ENCODE peak calls at places on chromosomes 6 and 20, in eight cellular contexts. One of them, this sample, is unnamed. For H3K4me1, the result is how much of the 10 kb centered on the place peaks cover.

GRCh38 chr6:168950500-168951223 is 303.0 kb downstream of the THBS2 start:
- DNase-seq in mucosa of descending colon: no peak
- DNase-seq in psoas muscle: no peak
- DNase-seq in CD8-positive, alpha-beta T cell: no peak
- DNase-seq in esophagus squamous epithelium: no peak
- DNase-seq in PC-9: no peak
- DNase-seq in body of pancreas: no peak
- DNase-seq in neural progenitor cell: no peak
- DNase-seq in this sample: no peak

GRCh38 chr20:48170625-48171024 is 385.3 kb upstream of the SULF2 start:
- DNase-seq in esophagus squamous epithelium: no peak
- DNase-seq in mucosa of descending colon: no peak
- DNase-seq in PC-9: no peak
- DNase-seq in body of pancreas: no peak
- DNase-seq in CD8-positive, alpha-beta T cell: no peak
- DNase-seq in neural progenitor cell: no peak
- DNase-seq in psoas muscle: no peak
- DNase-seq in this sample: no peak

GRCh38 chr6:34182751-34183531 is 37.1 kb upstream of the GRM4 start:
- DNase-seq in body of pancreas: no peak
- DNase-seq in esophagus squamous epithelium: no peak
- DNase-seq in PC-9: no peak
- DNase-seq in CD8-positive, alpha-beta T cell: peak
- DNase-seq in mucosa of descending colon: peak
- DNase-seq in psoas muscle: no peak
- DNase-seq in neural progenitor cell: no peak
- DNase-seq in this sample: no peak

GRCh38 chr20:47152078-47152477 is 204.4 kb downstream of the ZMYND8 start:
- DNase-seq in neural progenitor cell: no peak
- DNase-seq in psoas muscle: no peak
- DNase-seq in mucosa of descending colon: no peak
- DNase-seq in esophagus squamous epithelium: no peak
- DNase-seq in CD8-positive, alpha-beta T cell: no peak
- DNase-seq in PC-9: no peak
- DNase-seq in body of pancreas: no peak
- DNase-seq in this sample: no peak

GRCh38 chr6:157410088-157410487 is 29.1 kb downstream of the ZDHHC14 start:
- DNase-seq in CD8-positive, alpha-beta T cell: no peak
- DNase-seq in PC-9: no peak
- DNase-seq in body of pancreas: no peak
- DNase-seq in esophagus squamous epithelium: no peak
- DNase-seq in psoas muscle: no peak
- DNase-seq in mucosa of descending colon: no peak
- DNase-seq in neural progenitor cell: no peak
- DNase-seq in this sample: no peak

GRCh38 chr6:130405549-130405948 is 39.7 kb downstream of the TMEM200A start:
- DNase-seq in esophagus squamous epithelium: no peak
- DNase-seq in PC-9: no peak
- DNase-seq in neural progenitor cell: no peak
- DNase-seq in body of pancreas: no peak
- DNase-seq in psoas muscle: no peak
- DNase-seq in CD8-positive, alpha-beta T cell: no peak
- DNase-seq in mucosa of descending colon: no peak
- DNase-seq in this sample: no peak

GRCh38 chr20:4837760-4838159 is 116.1 kb downstream of the PRND start:
- DNase-seq in esophagus squamous epithelium: no peak
- DNase-seq in PC-9: no peak
- DNase-seq in mucosa of descending colon: no peak
- DNase-seq in neural progenitor cell: no peak
- DNase-seq in body of pancreas: no peak
- DNase-seq in CD8-positive, alpha-beta T cell: no peak
- DNase-seq in psoas muscle: no peak
- DNase-seq in this sample: no peak

GRCh38 chr6:44662461-44663121 is 275.1 kb downstream of the CDC5L start:
- DNase-seq in neural progenitor cell: peak
- DNase-seq in body of pancreas: no peak
- DNase-seq in mucosa of descending colon: no peak
- DNase-seq in PC-9: peak
- DNase-seq in psoas muscle: no peak
- DNase-seq in esophagus squamous epithelium: no peak
- DNase-seq in CD8-positive, alpha-beta T cell: no peak
- DNase-seq in this sample: no peak

GRCh38 chr6:87789198-87789899 is 87.3 kb upstream of the AKIRIN2 start:
- DNase-seq in PC-9: peak
- DNase-seq in psoas muscle: no peak
- DNase-seq in esophagus squamous epithelium: no peak
- DNase-seq in body of pancreas: no peak
- DNase-seq in mucosa of descending colon: no peak
- DNase-seq in neural progenitor cell: no peak
- DNase-seq in CD8-positive, alpha-beta T cell: no peak
- DNase-seq in this sample: no peak

GRCh38 chr6:35552285-35552917 is 39.7 kb upstream of the TULP1 start:
- DNase-seq in neural progenitor cell: peak
- DNase-seq in mucosa of descending colon: peak
- DNase-seq in esophagus squamous epithelium: no peak
- DNase-seq in body of pancreas: peak
- DNase-seq in psoas muscle: no peak
- DNase-seq in PC-9: peak
- DNase-seq in CD8-positive, alpha-beta T cell: peak
- DNase-seq in this sample: peak

GRCh38 chr6:153032255-153032882 is 29.9 kb upstream of the MTRF1L start:
- DNase-seq in psoas muscle: no peak
- DNase-seq in body of pancreas: no peak
- DNase-seq in CD8-positive, alpha-beta T cell: no peak
- DNase-seq in neural progenitor cell: peak
- DNase-seq in mucosa of descending colon: no peak
- DNase-seq in PC-9: no peak
- DNase-seq in esophagus squamous epithelium: no peak
- DNase-seq in this sample: no peak

GRCh38 chr6:136226027-136226673 is 24.0 kb downstream of the MTFR2 start:
- DNase-seq in CD8-positive, alpha-beta T cell: peak
- DNase-seq in body of pancreas: peak
- DNase-seq in esophagus squamous epithelium: no peak
- DNase-seq in psoas muscle: peak
- DNase-seq in PC-9: peak
- DNase-seq in neural progenitor cell: peak
- DNase-seq in mucosa of descending colon: peak
- DNase-seq in this sample: peak

GRCh38 chr6:56370591-56371198 is 123.3 kb upstream of the COL21A1 start:
- DNase-seq in neural progenitor cell: no peak
- DNase-seq in CD8-positive, alpha-beta T cell: no peak
- DNase-seq in body of pancreas: peak
- DNase-seq in mucosa of descending colon: peak
- DNase-seq in esophagus squamous epithelium: no peak
- DNase-seq in PC-9: no peak
- DNase-seq in psoas muscle: no peak
- DNase-seq in this sample: peak

GRCh38 chr6:112043032-112044007 is 10.6 kb upstream of the CCN6 start:
- DNase-seq in neural progenitor cell: peak
- DNase-seq in psoas muscle: peak
- DNase-seq in esophagus squamous epithelium: peak
- DNase-seq in mucosa of descending colon: peak
- DNase-seq in PC-9: peak
- DNase-seq in body of pancreas: peak
- DNase-seq in CD8-positive, alpha-beta T cell: peak
- DNase-seq in this sample: peak

GRCh38 chr20:37235065-37235464 is 26.5 kb downstream of the GHRH start:
- DNase-seq in psoas muscle: no peak
- DNase-seq in CD8-positive, alpha-beta T cell: no peak
- DNase-seq in mucosa of descending colon: no peak
- DNase-seq in PC-9: no peak
- DNase-seq in esophagus squamous epithelium: no peak
- DNase-seq in neural progenitor cell: no peak
- DNase-seq in body of pancreas: no peak
- DNase-seq in this sample: peak

DNA sequence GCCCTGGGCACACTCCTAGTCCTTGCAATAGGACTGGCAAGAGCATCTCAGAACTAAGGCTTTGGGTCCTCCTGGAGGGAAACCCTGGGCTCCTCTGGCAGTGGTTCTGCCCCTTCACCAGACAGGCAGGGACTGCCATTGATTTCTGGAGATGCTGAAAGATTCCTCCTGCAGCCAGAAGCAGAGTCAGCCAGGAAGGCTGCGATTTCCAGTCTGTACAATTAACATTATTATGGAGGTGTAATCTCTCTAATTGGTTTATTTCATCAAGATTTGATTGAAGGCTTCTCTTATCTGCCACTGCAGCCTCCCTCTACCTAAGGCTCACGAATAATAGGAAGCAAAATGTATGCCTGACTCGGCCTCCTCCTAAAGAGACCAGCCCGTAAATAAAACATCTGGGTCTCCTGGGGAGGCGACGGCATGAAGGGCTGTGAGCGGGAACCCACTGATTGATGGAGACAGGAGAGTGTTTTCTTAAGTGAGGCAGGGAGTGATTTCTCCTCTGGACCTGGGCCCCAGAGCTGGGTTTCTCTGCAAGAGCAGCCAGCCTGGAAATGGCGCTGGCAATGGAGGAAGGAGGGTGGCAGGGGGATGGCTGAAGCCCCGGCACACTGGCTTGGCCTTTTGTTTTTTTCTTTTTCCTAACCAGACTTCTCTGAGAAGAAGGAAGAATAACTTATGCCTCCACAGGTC is 689.6 kb downstream of the DHX35 start:
- DNase-seq in esophagus squamous epithelium: no peak
- DNase-seq in CD8-positive, alpha-beta T cell: no peak
- DNase-seq in body of pancreas: no peak
- DNase-seq in psoas muscle: no peak
- DNase-seq in mucosa of descending colon: no peak
- DNase-seq in neural progenitor cell: no peak
- DNase-seq in PC-9: no peak
- DNase-seq in this sample: no peak
- H3K4me3 ChIP-seq in esophagus squamous epithelium: no peak
- H3K4me3 ChIP-seq in CD8-positive, alpha-beta T cell: no peak
- H3K4me3 ChIP-seq in body of pancreas: no peak
- H3K4me3 ChIP-seq in psoas muscle: no peak
- H3K4me3 ChIP-seq in mucosa of descending colon: no peak
- H3K4me3 ChIP-seq in neural progenitor cell: no peak
- H3K4me3 ChIP-seq in PC-9: no peak
- H3K4me3 ChIP-seq in this sample: no peak

DNA sequence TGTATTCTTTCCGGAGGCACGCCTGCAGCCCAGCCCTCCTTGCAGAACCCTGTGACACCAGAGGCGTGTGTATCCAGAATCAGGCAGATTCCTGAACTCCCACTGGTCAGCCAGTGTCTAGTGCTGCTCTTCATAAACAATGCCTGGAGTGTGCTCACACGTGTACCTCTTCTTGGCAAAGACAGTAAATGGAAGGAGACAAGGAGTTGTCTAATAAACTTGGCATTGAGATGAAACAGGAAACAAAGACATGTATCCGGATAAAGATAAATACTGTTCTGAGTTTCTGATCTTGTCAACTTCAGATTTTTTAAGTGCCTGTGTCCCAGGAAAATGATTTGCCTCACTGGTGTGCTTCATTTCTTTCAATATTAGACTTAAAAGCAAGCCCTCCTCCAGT is 1.7 kb downstream of the RPS6KA2 start:
- DNase-seq in psoas muscle: no peak
- DNase-seq in PC-9: no peak
- DNase-seq in mucosa of descending colon: no peak
- DNase-seq in esophagus squamous epithelium: no peak
- DNase-seq in body of pancreas: no peak
- DNase-seq in CD8-positive, alpha-beta T cell: no peak
- DNase-seq in neural progenitor cell: no peak
- DNase-seq in this sample: no peak
- H3K4me1 ChIP-seq in psoas muscle: half or more
- H3K4me1 ChIP-seq in PC-9: under half
- H3K4me1 ChIP-seq in mucosa of descending colon: under half
- H3K4me1 ChIP-seq in esophagus squamous epithelium: half or more
- H3K4me1 ChIP-seq in body of pancreas: half or more
- H3K4me1 ChIP-seq in CD8-positive, alpha-beta T cell: under half
- H3K4me1 ChIP-seq in neural progenitor cell: under half
- H3K4me1 ChIP-seq in this sample: under half

DNA sequence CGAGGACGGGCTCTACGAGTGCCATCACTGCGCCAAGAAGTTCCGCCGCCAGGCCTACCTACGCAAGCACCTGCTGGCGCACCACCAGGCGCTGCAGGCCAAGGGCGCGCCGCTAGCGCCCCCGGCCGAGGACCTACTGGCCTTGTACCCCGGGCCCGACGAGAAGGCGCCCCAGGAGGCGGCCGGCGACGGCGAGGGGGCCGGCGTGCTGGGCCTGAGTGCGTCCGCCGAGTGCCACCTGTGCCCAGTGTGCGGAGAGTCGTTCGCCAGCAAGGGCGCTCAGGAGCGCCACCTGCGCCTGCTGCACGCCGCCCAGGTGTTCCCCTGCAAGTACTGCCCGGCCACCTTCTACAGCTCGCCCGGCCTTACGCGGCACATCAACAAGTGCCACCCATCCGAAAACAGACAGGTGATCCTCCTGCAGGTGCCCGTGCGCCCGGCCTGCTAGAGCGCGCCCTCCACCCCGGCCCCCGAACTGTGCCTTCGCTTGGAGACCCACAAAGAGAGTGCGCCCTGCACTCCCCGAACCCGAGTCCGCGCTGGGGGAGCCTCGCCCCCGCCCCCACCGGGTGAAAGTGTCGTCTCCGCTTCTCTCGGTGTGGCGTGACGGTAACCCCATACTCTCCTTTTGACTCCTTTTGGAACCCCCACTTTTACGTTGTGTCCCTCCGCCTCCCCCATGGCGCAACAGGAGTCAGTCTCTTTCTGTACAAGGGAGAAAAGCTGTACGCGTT is 1.6 kb downstream of the INSM1 start:
- DNase-seq in CD8-positive, alpha-beta T cell: no peak
- DNase-seq in body of pancreas: peak
- DNase-seq in PC-9: no peak
- DNase-seq in neural progenitor cell: peak
- DNase-seq in mucosa of descending colon: peak
- DNase-seq in esophagus squamous epithelium: no peak
- DNase-seq in psoas muscle: no peak
- DNase-seq in this sample: no peak
- H3K4me3 ChIP-seq in CD8-positive, alpha-beta T cell: no peak
- H3K4me3 ChIP-seq in body of pancreas: no peak
- H3K4me3 ChIP-seq in PC-9: no peak
- H3K4me3 ChIP-seq in neural progenitor cell: peak
- H3K4me3 ChIP-seq in mucosa of descending colon: no peak
- H3K4me3 ChIP-seq in esophagus squamous epithelium: peak
- H3K4me3 ChIP-seq in psoas muscle: peak
- H3K4me3 ChIP-seq in this sample: peak

GRCh38 chr20:32520927-32521203 is 64.3 kb downstream of the NOL4L start:
- DNase-seq in mucosa of descending colon: no peak
- DNase-seq in CD8-positive, alpha-beta T cell: no peak
- DNase-seq in body of pancreas: no peak
- DNase-seq in PC-9: no peak
- DNase-seq in esophagus squamous epithelium: no peak
- DNase-seq in psoas muscle: no peak
- DNase-seq in neural progenitor cell: no peak
- DNase-seq in this sample: no peak
- H3K4me1 ChIP-seq in mucosa of descending colon: under half
- H3K4me1 ChIP-seq in CD8-positive, alpha-beta T cell: half or more
- H3K4me1 ChIP-seq in body of pancreas: under half
- H3K4me1 ChIP-seq in PC-9: under half
- H3K4me1 ChIP-seq in esophagus squamous epithelium: half or more
- H3K4me1 ChIP-seq in psoas muscle: under half
- H3K4me1 ChIP-seq in neural progenitor cell: under half
- H3K4me1 ChIP-seq in this sample: half or more